ENCODE peak calls at places on chromosomes 7 and 10, in four cellular contexts. K, L, N and T are unnamed samples.

GRCh38 chr7:130366561-130366960 is 13.7 kb upstream of the CPA1 start:
- DNase-seq in K (no peak), L (no peak), N (no peak), T (no peak)

GRCh38 chr7:101563933-101564777 is 64.9 kb downstream of the MYL10 start:
- DNase-seq in K (peak), L (no peak), N (no peak), T (no peak)

GRCh38 chr7:106313456-106313891 is 28.7 kb upstream of the NAMPT start:
- DNase-seq in K (no peak), L (no peak), N (no peak), T (no peak)

GRCh38 chr10:119450606-119451304 is 91.8 kb downstream of the RGS10 start:
- DNase-seq in K (no peak), L (no peak), N (no peak), T (no peak)

GRCh38 chr10:58963723-58964124 is 212.7 kb upstream of the PHYHIPL start:
- DNase-seq in K (no peak), L (no peak), N (no peak), T (no peak)

GRCh38 chr10:31186225-31187010 is 132.6 kb upstream of the ZEB1 start:
- DNase-seq in K (no peak), L (no peak), N (no peak), T (no peak)

GRCh38 chr10:81270051-81270450 is 604.9 kb upstream of the NRG3 start:
- DNase-seq in K (no peak), L (no peak), N (no peak), T (no peak)

GRCh38 chr10:71529203-71529537 is 132.4 kb downstream of the CDH23 start:
- DNase-seq in K (no peak), L (no peak), N (no peak), T (no peak)

GRCh38 chr10:99538287-99538917 is 5.7 kb downstream of the NKX2-3 start:
- DNase-seq in K (no peak), L (no peak), N (no peak), T (peak)

GRCh38 chr7:388461-388960 is 98.5 kb downstream of the FOXL3 start:
- DNase-seq in K (no peak), L (no peak), N (no peak), T (peak)

GRCh38 chr7:8371742-8372141 is 61.7 kb upstream of the NXPH1 start:
- DNase-seq in K (no peak), L (no peak), N (peak), T (no peak)

GRCh38 chr10:130432271-130432670 is 296.1 kb downstream of the GLRX3 start:
- DNase-seq in K (no peak), L (no peak), N (no peak), T (no peak)

GRCh38 chr10:59016043-59016442 is 160.4 kb upstream of the PHYHIPL start:
- DNase-seq in K (no peak), L (no peak), N (no peak), T (no peak)

GRCh38 chr10:79286318-79286951 is 60.8 kb upstream of the PPIF start:
- DNase-seq in K (peak), L (peak), N (peak), T (peak)

GRCh38 chr7:23222439-23223045 is 24.0 kb upstream of the GPNMB start:
- DNase-seq in K (no peak), L (no peak), N (no peak), T (no peak)

DNA sequence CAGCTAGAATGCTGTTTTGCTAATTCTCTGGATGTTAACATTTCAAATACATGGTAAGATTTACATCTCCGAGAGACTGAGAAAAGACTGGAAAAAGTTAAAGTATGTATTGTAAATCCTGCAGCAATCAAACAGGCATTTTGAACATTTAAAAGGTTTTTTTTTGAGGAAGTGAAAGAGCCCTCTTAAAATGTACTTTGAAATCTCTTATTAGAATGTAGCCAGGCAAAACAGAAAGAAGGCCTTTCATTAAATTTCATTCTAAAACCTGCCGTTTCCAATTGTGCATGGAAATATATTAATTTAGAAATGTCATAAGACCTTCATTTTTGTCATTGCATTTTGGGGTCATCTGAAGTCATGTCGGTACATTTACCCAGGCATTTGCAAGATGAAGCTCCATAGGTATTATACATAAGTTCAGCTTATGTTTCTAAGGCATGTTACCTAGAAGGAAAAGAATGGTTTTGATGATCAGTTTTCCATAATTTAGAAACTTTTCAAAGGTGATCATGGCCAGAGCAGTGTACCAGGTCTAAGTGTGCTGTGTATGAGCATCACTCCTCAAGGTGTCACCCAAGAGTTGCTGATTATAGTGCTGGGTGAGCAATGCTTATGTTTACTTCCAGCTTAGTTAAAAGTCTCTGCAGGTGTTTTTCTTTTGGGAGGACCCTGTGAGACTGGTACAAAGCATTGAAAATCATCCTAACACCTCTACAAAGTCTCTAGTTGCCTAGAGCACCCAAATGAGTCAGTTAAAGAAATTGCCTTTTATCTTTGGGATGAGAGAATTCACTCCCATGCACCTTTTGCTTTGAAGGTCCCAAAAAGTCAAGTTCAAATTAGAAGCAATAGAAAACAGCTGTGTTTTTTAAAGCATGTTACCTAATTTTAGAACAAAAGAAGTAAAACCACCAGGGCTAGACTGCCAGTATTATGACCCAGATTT is 7.1 kb downstream of the ZNF736 start:
- DNase-seq in K (no peak), L (no peak), N (peak), T (no peak)
- TF ChIP-seq CTCF in K (no peak), L (no peak), N (peak), T (peak)

GRCh38 chr10:132908621-132909295 is 33.6 kb downstream of the CFAP46 start:
- DNase-seq in K (no peak), L (no peak), N (no peak), T (no peak)
- TF ChIP-seq CTCF in K (no peak), L (no peak), N (no peak), T (no peak)

DNA sequence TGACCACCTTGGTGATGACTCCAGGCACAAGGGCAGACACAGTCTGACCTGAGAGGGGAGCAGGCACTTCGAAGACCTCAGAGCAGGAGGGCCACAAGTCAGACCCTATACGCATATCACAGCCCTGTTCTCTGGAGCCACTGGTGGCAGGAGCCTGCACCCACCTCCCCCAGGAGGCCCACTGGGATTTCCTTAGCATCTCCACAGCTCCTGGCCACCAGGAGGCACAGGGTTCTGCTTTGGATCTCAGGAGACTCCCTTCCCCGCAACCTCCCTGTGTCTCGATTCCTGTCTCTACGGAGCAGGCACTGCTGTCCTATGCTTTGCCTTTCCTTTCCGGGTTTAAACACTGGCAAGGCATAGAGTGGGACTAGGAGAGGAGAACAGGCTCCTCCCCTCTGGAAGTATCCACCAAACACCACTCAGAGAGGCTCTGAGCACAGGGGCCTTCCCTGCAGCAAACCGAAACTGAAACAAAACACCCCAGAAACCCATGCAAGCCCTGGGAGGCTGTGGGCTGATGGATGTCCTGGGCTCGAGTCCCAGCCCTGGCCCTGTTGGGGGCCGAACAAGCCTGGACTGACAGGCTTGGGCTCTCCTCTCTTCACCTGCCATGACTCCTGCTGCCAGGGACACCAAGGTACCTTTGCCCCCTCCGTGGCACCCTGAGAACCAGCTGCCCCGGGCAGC is 166.3 kb downstream of the NEURL1 start:
- DNase-seq in K (peak), L (no peak), N (peak), T (peak)
- TF ChIP-seq CTCF in K (no peak), L (no peak), N (peak), T (peak)

GRCh38 chr10:132363376-132363775 is 31.4 kb downstream of the LRRC27 start:
- DNase-seq in K (no peak), L (no peak), N (no peak), T (no peak)
- TF ChIP-seq CTCF in K (no peak), L (no peak), N (no peak), T (no peak)

GRCh38 chr10:109650228-109650627 is 273.1 kb downstream of the XPNPEP1 start:
- DNase-seq in K (no peak), L (no peak), N (no peak), T (no peak)

DNA sequence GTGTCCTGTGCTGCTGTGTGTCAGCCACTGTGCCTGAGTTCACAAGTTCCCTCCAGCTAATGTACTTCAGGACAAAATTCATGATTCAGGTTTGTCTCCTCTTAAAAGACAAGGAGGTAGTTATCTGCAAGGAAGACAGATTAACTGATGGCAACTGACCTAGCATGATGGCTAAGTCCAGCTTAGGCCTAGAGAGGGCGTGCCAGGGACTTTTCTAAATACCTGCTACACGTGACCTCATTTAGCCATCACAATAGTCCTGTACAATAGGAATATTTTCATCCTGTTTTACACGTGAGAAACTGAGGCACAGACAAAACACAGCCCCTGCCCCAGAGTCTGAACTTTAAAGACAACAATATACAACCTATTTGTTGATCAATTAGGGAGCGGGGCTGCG is 275.7 kb downstream of the XPNPEP1 start:
- DNase-seq in K (no peak), L (peak), N (no peak), T (no peak)
- TF ChIP-seq CTCF in K (no peak), L (peak), N (no peak), T (no peak)

GRCh38 chr7:104548861-104549260 is 220.5 kb downstream of the LHFPL3 start:
- DNase-seq in K (no peak), L (peak), N (no peak), T (no peak)
- TF ChIP-seq CTCF in K (no peak), L (peak), N (no peak), T (peak)

GRCh38 chr10:123140164-123140982 is 4.6 kb downstream of the HMX3 start:
- DNase-seq in K (peak), L (no peak), N (no peak), T (peak)
- TF ChIP-seq CTCF in K (peak), L (no peak), N (no peak), T (peak)

GRCh38 chr7:77406421-77406820 is 9.7 kb downstream of the GSAP start:
- DNase-seq in K (no peak), L (no peak), N (no peak), T (no peak)

GRCh38 chr7:77403957-77404356 is 12.2 kb downstream of the GSAP start:
- DNase-seq in K (no peak), L (peak), N (no peak), T (no peak)

GRCh38 chr7:77399838-77400237 is 16.3 kb downstream of the GSAP start:
- DNase-seq in K (no peak), L (no peak), N (no peak), T (no peak)

GRCh38 chr7:77404635-77405034 is 11.5 kb downstream of the GSAP start:
- DNase-seq in K (no peak), L (no peak), N (no peak), T (no peak)

DNA sequence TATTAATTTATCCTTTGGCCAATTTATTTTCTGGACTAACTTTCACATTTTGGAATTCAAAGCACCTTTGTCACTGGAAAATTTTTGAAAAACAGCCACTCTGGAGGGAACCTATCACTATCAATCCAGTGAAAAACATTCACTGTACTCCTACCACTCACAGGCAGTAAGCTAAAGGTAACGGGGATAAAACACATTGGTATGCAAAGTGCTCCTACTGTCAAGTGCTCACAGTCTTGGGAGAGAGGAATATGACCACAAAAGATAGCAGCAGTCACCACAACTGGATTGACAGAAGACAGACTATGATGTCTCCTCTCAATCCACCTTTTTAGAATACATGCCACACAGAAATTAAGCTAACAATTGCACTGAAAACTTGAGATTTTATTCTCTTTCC is 13.3 kb downstream of the GSAP start:
- DNase-seq in K (no peak), L (no peak), N (no peak), T (no peak)
- TF ChIP-seq CTCF in K (no peak), L (no peak), N (no peak), T (no peak)